ENCODE peak calls at places on chromosome 11, in six cellular contexts. One of them, this sample, is unnamed.

GRCh38 chr11:9150501-9150900 is 59.1 kb upstream of the SCUBE2 start:
- DNase-seq in lower lobe of right lung: no peak
- DNase-seq in CD4-positive, CD25-positive, alpha-beta regulatory T cell: no peak
- DNase-seq in OCI-LY7: no peak
- DNase-seq in neural progenitor cell: no peak
- DNase-seq in left ventricle myocardium inferior: no peak
- DNase-seq in this sample: no peak

GRCh38 chr11:48150213-48150612 is 66.4 kb upstream of the OR4B1 start:
- DNase-seq in CD4-positive, CD25-positive, alpha-beta regulatory T cell: no peak
- DNase-seq in left ventricle myocardium inferior: no peak
- DNase-seq in neural progenitor cell: no peak
- DNase-seq in lower lobe of right lung: no peak
- DNase-seq in OCI-LY7: no peak
- DNase-seq in this sample: no peak

GRCh38 chr11:128036006-128036405 is 551.4 kb downstream of the ETS1 start:
- DNase-seq in neural progenitor cell: no peak
- DNase-seq in CD4-positive, CD25-positive, alpha-beta regulatory T cell: no peak
- DNase-seq in lower lobe of right lung: no peak
- DNase-seq in left ventricle myocardium inferior: no peak
- DNase-seq in OCI-LY7: no peak
- DNase-seq in this sample: no peak

GRCh38 chr11:28343304-28344233 is 235.4 kb downstream of the METTL15 start:
- DNase-seq in left ventricle myocardium inferior: no peak
- DNase-seq in CD4-positive, CD25-positive, alpha-beta regulatory T cell: no peak
- DNase-seq in lower lobe of right lung: no peak
- DNase-seq in neural progenitor cell: no peak
- DNase-seq in OCI-LY7: no peak
- DNase-seq in this sample: no peak

GRCh38 chr11:134069426-134069921 is 602 bp downstream of the JAM3 start:
- DNase-seq in neural progenitor cell: peak
- DNase-seq in left ventricle myocardium inferior: no peak
- DNase-seq in lower lobe of right lung: no peak
- DNase-seq in CD4-positive, CD25-positive, alpha-beta regulatory T cell: no peak
- DNase-seq in OCI-LY7: no peak
- DNase-seq in this sample: no peak

GRCh38 chr11:42066113-42066512 is 606.7 kb upstream of the LRRC4C start:
- DNase-seq in neural progenitor cell: no peak
- DNase-seq in OCI-LY7: no peak
- DNase-seq in CD4-positive, CD25-positive, alpha-beta regulatory T cell: no peak
- DNase-seq in left ventricle myocardium inferior: peak
- DNase-seq in lower lobe of right lung: no peak
- DNase-seq in this sample: no peak

GRCh38 chr11:110131386-110132123 is 38.4 kb downstream of the ZC3H12C start:
- DNase-seq in CD4-positive, CD25-positive, alpha-beta regulatory T cell: no peak
- DNase-seq in left ventricle myocardium inferior: no peak
- DNase-seq in lower lobe of right lung: no peak
- DNase-seq in OCI-LY7: no peak
- DNase-seq in neural progenitor cell: peak
- DNase-seq in this sample: no peak

GRCh38 chr11:125063429-125064043 is 431 bp downstream of the SLC37A2 start:
- DNase-seq in lower lobe of right lung: peak
- DNase-seq in left ventricle myocardium inferior: no peak
- DNase-seq in OCI-LY7: no peak
- DNase-seq in neural progenitor cell: peak
- DNase-seq in CD4-positive, CD25-positive, alpha-beta regulatory T cell: no peak
- DNase-seq in this sample: no peak

GRCh38 chr11:22340803-22341581 is 2.8 kb downstream of the SLC17A6 start:
- DNase-seq in lower lobe of right lung: no peak
- DNase-seq in OCI-LY7: no peak
- DNase-seq in left ventricle myocardium inferior: no peak
- DNase-seq in neural progenitor cell: peak
- DNase-seq in CD4-positive, CD25-positive, alpha-beta regulatory T cell: no peak
- DNase-seq in this sample: no peak

GRCh38 chr11:105719073-105719846 is 109.4 kb downstream of the GRIA4 start:
- DNase-seq in neural progenitor cell: no peak
- DNase-seq in OCI-LY7: no peak
- DNase-seq in lower lobe of right lung: no peak
- DNase-seq in CD4-positive, CD25-positive, alpha-beta regulatory T cell: no peak
- DNase-seq in left ventricle myocardium inferior: no peak
- DNase-seq in this sample: no peak

GRCh38 chr11:44519989-44520737 is 45.3 kb upstream of the CD82 start:
- DNase-seq in OCI-LY7: no peak
- DNase-seq in CD4-positive, CD25-positive, alpha-beta regulatory T cell: no peak
- DNase-seq in neural progenitor cell: peak
- DNase-seq in lower lobe of right lung: no peak
- DNase-seq in left ventricle myocardium inferior: peak
- DNase-seq in this sample: no peak

GRCh38 chr11:86715611-86716010 is 43.2 kb upstream of the ME3 start:
- DNase-seq in OCI-LY7: no peak
- DNase-seq in lower lobe of right lung: no peak
- DNase-seq in neural progenitor cell: no peak
- DNase-seq in left ventricle myocardium inferior: no peak
- DNase-seq in CD4-positive, CD25-positive, alpha-beta regulatory T cell: no peak
- DNase-seq in this sample: no peak

GRCh38 chr11:126570489-126570888 is 215.0 kb downstream of the ST3GAL4 start:
- DNase-seq in CD4-positive, CD25-positive, alpha-beta regulatory T cell: no peak
- DNase-seq in OCI-LY7: no peak
- DNase-seq in left ventricle myocardium inferior: no peak
- DNase-seq in lower lobe of right lung: no peak
- DNase-seq in neural progenitor cell: no peak
- DNase-seq in this sample: no peak

GRCh38 chr11:29914203-29914930 is 102.5 kb downstream of the KCNA4 start:
- DNase-seq in lower lobe of right lung: no peak
- DNase-seq in neural progenitor cell: no peak
- DNase-seq in CD4-positive, CD25-positive, alpha-beta regulatory T cell: no peak
- DNase-seq in left ventricle myocardium inferior: no peak
- DNase-seq in OCI-LY7: no peak
- DNase-seq in this sample: no peak

GRCh38 chr11:109291553-109291952 is 130.4 kb upstream of the C11orf87 start:
- DNase-seq in lower lobe of right lung: no peak
- DNase-seq in CD4-positive, CD25-positive, alpha-beta regulatory T cell: no peak
- DNase-seq in OCI-LY7: no peak
- DNase-seq in left ventricle myocardium inferior: no peak
- DNase-seq in neural progenitor cell: no peak
- DNase-seq in this sample: no peak

GRCh38 chr11:64040684-64041267 is 5.0 kb downstream of the FLRT1 start:
- DNase-seq in left ventricle myocardium inferior: no peak
- DNase-seq in CD4-positive, CD25-positive, alpha-beta regulatory T cell: no peak
- DNase-seq in lower lobe of right lung: no peak
- DNase-seq in OCI-LY7: peak
- DNase-seq in neural progenitor cell: peak
- DNase-seq in this sample: no peak

GRCh38 chr11:86737752-86738151 is 62.6 kb upstream of the PRSS23 start:
- DNase-seq in CD4-positive, CD25-positive, alpha-beta regulatory T cell: no peak
- DNase-seq in left ventricle myocardium inferior: no peak
- DNase-seq in lower lobe of right lung: no peak
- DNase-seq in OCI-LY7: no peak
- DNase-seq in neural progenitor cell: no peak
- DNase-seq in this sample: no peak

GRCh38 chr11:36376888-36377758 is 81.0 kb downstream of the PRR5L start:
- DNase-seq in neural progenitor cell: peak
- DNase-seq in CD4-positive, CD25-positive, alpha-beta regulatory T cell: no peak
- DNase-seq in lower lobe of right lung: peak
- DNase-seq in left ventricle myocardium inferior: peak
- DNase-seq in OCI-LY7: no peak
- DNase-seq in this sample: peak

GRCh38 chr11:114196994-114197702 is 99.1 kb upstream of the NNMT start:
- DNase-seq in CD4-positive, CD25-positive, alpha-beta regulatory T cell: no peak
- DNase-seq in left ventricle myocardium inferior: no peak
- DNase-seq in lower lobe of right lung: no peak
- DNase-seq in neural progenitor cell: no peak
- DNase-seq in OCI-LY7: no peak
- DNase-seq in this sample: no peak

GRCh38 chr11:4167758-4168157 is 73.2 kb downstream of the RRM1 start:
- DNase-seq in OCI-LY7: no peak
- DNase-seq in left ventricle myocardium inferior: no peak
- DNase-seq in neural progenitor cell: no peak
- DNase-seq in lower lobe of right lung: no peak
- DNase-seq in CD4-positive, CD25-positive, alpha-beta regulatory T cell: no peak
- DNase-seq in this sample: no peak

GRCh38 chr11:32430586-32431357 is 4.6 kb downstream of the WT1 start:
- DNase-seq in CD4-positive, CD25-positive, alpha-beta regulatory T cell: no peak
- DNase-seq in OCI-LY7: no peak
- DNase-seq in lower lobe of right lung: no peak
- DNase-seq in neural progenitor cell: peak
- DNase-seq in left ventricle myocardium inferior: no peak
- DNase-seq in this sample: no peak

GRCh38 chr11:126345759-126346585 is 9.5 kb upstream of the ST3GAL4 start:
- DNase-seq in neural progenitor cell: no peak
- DNase-seq in CD4-positive, CD25-positive, alpha-beta regulatory T cell: no peak
- DNase-seq in OCI-LY7: no peak
- DNase-seq in left ventricle myocardium inferior: no peak
- DNase-seq in lower lobe of right lung: no peak
- DNase-seq in this sample: no peak

GRCh38 chr11:76166314-76166713 is 40.0 kb downstream of the WNT11 start:
- DNase-seq in left ventricle myocardium inferior: no peak
- DNase-seq in CD4-positive, CD25-positive, alpha-beta regulatory T cell: no peak
- DNase-seq in OCI-LY7: no peak
- DNase-seq in lower lobe of right lung: no peak
- DNase-seq in neural progenitor cell: no peak
- DNase-seq in this sample: no peak

GRCh38 chr11:35066029-35066428 is 72.9 kb upstream of the CD44 start:
- DNase-seq in neural progenitor cell: no peak
- DNase-seq in OCI-LY7: no peak
- DNase-seq in CD4-positive, CD25-positive, alpha-beta regulatory T cell: no peak
- DNase-seq in left ventricle myocardium inferior: no peak
- DNase-seq in lower lobe of right lung: no peak
- DNase-seq in this sample: no peak

GRCh38 chr11:130629039-130629438 is 180.6 kb downstream of the ADAMTS15 start:
- DNase-seq in CD4-positive, CD25-positive, alpha-beta regulatory T cell: no peak
- DNase-seq in neural progenitor cell: no peak
- DNase-seq in left ventricle myocardium inferior: no peak
- DNase-seq in OCI-LY7: no peak
- DNase-seq in lower lobe of right lung: no peak
- DNase-seq in this sample: no peak

GRCh38 chr11:116896211-116896610 is 58.8 kb upstream of the APOA1 start:
- DNase-seq in left ventricle myocardium inferior: no peak
- DNase-seq in CD4-positive, CD25-positive, alpha-beta regulatory T cell: no peak
- DNase-seq in lower lobe of right lung: no peak
- DNase-seq in neural progenitor cell: no peak
- DNase-seq in OCI-LY7: no peak
- DNase-seq in this sample: no peak

GRCh38 chr11:35393093-35393492 is 26.3 kb downstream of the SLC1A2 start:
- DNase-seq in lower lobe of right lung: no peak
- DNase-seq in neural progenitor cell: peak
- DNase-seq in CD4-positive, CD25-positive, alpha-beta regulatory T cell: no peak
- DNase-seq in OCI-LY7: no peak
- DNase-seq in left ventricle myocardium inferior: no peak
- DNase-seq in this sample: no peak

GRCh38 chr11:15471709-15472404 is 357.1 kb downstream of the INSC start:
- DNase-seq in lower lobe of right lung: no peak
- DNase-seq in OCI-LY7: no peak
- DNase-seq in CD4-positive, CD25-positive, alpha-beta regulatory T cell: no peak
- DNase-seq in left ventricle myocardium inferior: no peak
- DNase-seq in neural progenitor cell: no peak
- DNase-seq in this sample: no peak

GRCh38 chr11:1281326-1281973 is 28.0 kb downstream of the TOLLIP start:
- DNase-seq in left ventricle myocardium inferior: no peak
- DNase-seq in neural progenitor cell: no peak
- DNase-seq in CD4-positive, CD25-positive, alpha-beta regulatory T cell: no peak
- DNase-seq in lower lobe of right lung: peak
- DNase-seq in OCI-LY7: no peak
- DNase-seq in this sample: no peak
- H3K4me3 ChIP-seq in left ventricle myocardium inferior: no peak
- H3K4me3 ChIP-seq in neural progenitor cell: no peak
- H3K4me3 ChIP-seq in CD4-positive, CD25-positive, alpha-beta regulatory T cell: no peak
- H3K4me3 ChIP-seq in lower lobe of right lung: no peak
- H3K4me3 ChIP-seq in OCI-LY7: no peak
- H3K4me3 ChIP-seq in this sample: no peak

DNA sequence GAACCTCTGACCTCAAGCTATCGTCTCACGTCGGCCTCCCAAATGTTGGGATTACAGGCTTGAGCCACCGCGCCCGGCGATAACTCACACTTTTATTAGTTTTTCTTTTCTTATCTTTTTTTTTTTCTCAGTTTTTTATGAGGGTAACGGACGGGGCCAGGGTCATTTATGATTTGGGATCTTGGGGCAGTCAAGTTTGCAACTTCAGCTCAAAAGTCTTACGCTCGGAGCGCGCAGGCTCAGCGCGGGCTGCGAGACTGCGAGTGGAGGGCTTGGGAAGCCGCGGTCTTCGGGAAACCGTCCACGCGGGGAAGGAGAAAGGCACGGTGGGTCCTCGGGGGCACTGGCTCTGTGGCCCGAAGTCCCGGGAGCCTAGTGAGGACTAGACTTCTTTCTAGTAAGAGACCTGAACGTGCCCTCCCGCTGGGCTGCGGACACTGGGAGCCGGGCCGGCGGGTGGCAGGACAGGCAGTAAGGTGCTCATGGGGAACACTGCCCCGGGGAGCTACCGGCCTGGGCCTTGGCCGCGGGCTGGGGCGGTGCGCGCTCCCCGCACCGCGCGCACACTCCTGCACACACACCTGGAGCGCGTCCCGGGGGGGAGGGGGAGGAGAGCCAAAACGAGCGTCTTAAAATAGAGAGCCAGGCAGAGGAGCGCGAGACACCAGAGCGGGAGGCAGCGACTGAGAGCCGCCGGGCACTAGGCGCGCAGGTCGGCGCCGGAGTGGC is 491 bp upstream of the BARX2 start:
- DNase-seq in CD4-positive, CD25-positive, alpha-beta regulatory T cell: no peak
- DNase-seq in OCI-LY7: no peak
- DNase-seq in neural progenitor cell: no peak
- DNase-seq in left ventricle myocardium inferior: no peak
- DNase-seq in lower lobe of right lung: peak
- DNase-seq in this sample: peak
- H3K4me3 ChIP-seq in CD4-positive, CD25-positive, alpha-beta regulatory T cell: no peak
- H3K4me3 ChIP-seq in OCI-LY7: no peak
- H3K4me3 ChIP-seq in neural progenitor cell: peak
- H3K4me3 ChIP-seq in left ventricle myocardium inferior: peak
- H3K4me3 ChIP-seq in lower lobe of right lung: peak
- H3K4me3 ChIP-seq in this sample: peak

GRCh38 chr11:11366793-11367192 is 13.7 kb upstream of the CSNK2A3 start:
- DNase-seq in OCI-LY7: no peak
- DNase-seq in left ventricle myocardium inferior: no peak
- DNase-seq in neural progenitor cell: no peak
- DNase-seq in lower lobe of right lung: no peak
- DNase-seq in CD4-positive, CD25-positive, alpha-beta regulatory T cell: no peak
- DNase-seq in this sample: no peak
- H3K4me3 ChIP-seq in OCI-LY7: no peak
- H3K4me3 ChIP-seq in left ventricle myocardium inferior: no peak
- H3K4me3 ChIP-seq in neural progenitor cell: no peak
- H3K4me3 ChIP-seq in lower lobe of right lung: no peak
- H3K4me3 ChIP-seq in CD4-positive, CD25-positive, alpha-beta regulatory T cell: no peak
- H3K4me3 ChIP-seq in this sample: no peak

DNA sequence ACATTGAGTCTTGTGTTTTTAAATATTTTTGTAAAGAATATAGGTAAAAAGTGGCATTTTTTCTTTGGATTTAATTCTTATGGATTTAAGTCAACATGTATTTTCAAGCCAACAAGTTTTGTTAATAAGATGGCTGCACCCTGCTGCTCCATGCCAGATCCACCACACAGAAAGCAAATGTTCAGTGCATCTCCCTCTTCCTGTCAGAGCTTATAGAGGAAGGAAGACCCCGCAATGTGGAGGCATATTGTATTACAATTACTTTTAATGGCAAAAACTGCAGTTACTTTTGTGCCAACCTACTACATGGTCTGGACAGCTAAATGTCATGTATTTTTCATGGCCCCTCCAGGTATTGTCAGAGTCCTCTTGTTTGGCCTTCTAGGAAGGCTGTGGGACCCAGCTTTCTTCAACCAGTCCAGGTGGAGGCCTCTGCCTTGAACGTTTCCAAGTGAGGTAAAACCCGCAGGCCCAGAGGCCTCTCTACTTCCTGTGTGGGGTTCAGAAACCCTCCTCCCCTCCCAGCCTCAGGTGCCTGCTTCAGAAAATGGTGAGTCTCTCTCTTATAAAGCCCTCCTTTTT is at the start of gene CD3E:
- DNase-seq in left ventricle myocardium inferior: no peak
- DNase-seq in neural progenitor cell: no peak
- DNase-seq in lower lobe of right lung: no peak
- DNase-seq in OCI-LY7: peak
- DNase-seq in CD4-positive, CD25-positive, alpha-beta regulatory T cell: peak
- DNase-seq in this sample: no peak
- H3K4me3 ChIP-seq in left ventricle myocardium inferior: no peak
- H3K4me3 ChIP-seq in neural progenitor cell: no peak
- H3K4me3 ChIP-seq in lower lobe of right lung: peak
- H3K4me3 ChIP-seq in OCI-LY7: no peak
- H3K4me3 ChIP-seq in CD4-positive, CD25-positive, alpha-beta regulatory T cell: peak
- H3K4me3 ChIP-seq in this sample: no peak